ENCODE peak calls at places on chromosome 5, in four cellular contexts. Y is stimulated activated CD4-positive, alpha-beta T cell treated with anti-CD3 and anti-CD28 coated beads, Interleukin-15, amount 100 ng/mL, for 24 hours; V is NCI-H774; A is HFFc6. D is an unnamed sample.

GRCh38 chr5:136021016-136021405 is 7.8 kb upstream of the TGFBI start:
- DNase-seq in V (no peak), Y (no peak), A (peak), D (no peak)

GRCh38 chr5:150286820-150287219 is 2.8 kb downstream of the CAMK2A start:
- DNase-seq in A (no peak), V (no peak), Y (no peak), D (no peak)

GRCh38 chr5:137648361-137648760 is 87.5 kb downstream of the KLHL3 start:
- DNase-seq in A (no peak), V (no peak), Y (no peak), D (no peak)

GRCh38 chr5:30808996-30809395 is 384.5 kb upstream of the CDH6 start:
- DNase-seq in A (no peak), V (no peak), Y (no peak), D (no peak)

GRCh38 chr5:55645304-55645703 is 66.8 kb downstream of the SLC38A9 start:
- DNase-seq in V (no peak), Y (no peak), A (peak), D (no peak)

GRCh38 chr5:129857124-129857523 is 47.1 kb upstream of the CHSY3 start:
- DNase-seq in V (no peak), Y (no peak), A (no peak), D (no peak)

GRCh38 chr5:92758552-92758951 is 822.5 kb downstream of the NR2F1-AS1 start:
- DNase-seq in A (peak), Y (no peak), V (no peak), D (no peak)

GRCh38 chr5:150694638-150695037 is 6.2 kb downstream of the RBM22 start:
- DNase-seq in V (no peak), Y (no peak), A (peak), D (peak)

GRCh38 chr5:168865973-168866372 is 286.8 kb upstream of the PANK3 start:
- DNase-seq in V (no peak), A (no peak), Y (no peak), D (no peak)

GRCh38 chr5:129097498-129098296 is 3.1 kb downstream of the ISOC1 start:
- DNase-seq in V (no peak), A (no peak), Y (no peak), D (peak)

GRCh38 chr5:173243808-173244305 is 8.9 kb upstream of the NKX2-5 start:
- DNase-seq in A (no peak), Y (no peak), V (no peak), D (no peak)

GRCh38 chr5:140402258-140403074 is 833 bp downstream of the ANKHD1 start:
- DNase-seq in Y (peak), A (peak), V (no peak), D (peak)

GRCh38 chr5:67395790-67396418 is 199.3 kb upstream of the CD180 start:
- DNase-seq in A (no peak), Y (no peak), V (no peak), D (no peak)

GRCh38 chr5:41637424-41637823 is 127.0 kb upstream of the PLCXD3 start:
- DNase-seq in V (no peak), Y (no peak), A (no peak), D (no peak)

GRCh38 chr5:39395521-39395920 is 29.3 kb downstream of the DAB2 start:
- DNase-seq in V (no peak), A (no peak), Y (no peak), D (no peak)

GRCh38 chr5:115396698-115397097 is 100.2 kb upstream of the CCDC112 start:
- DNase-seq in V (no peak), Y (no peak), A (peak), D (no peak)

GRCh38 chr5:139745800-139746690 is 49.6 kb upstream of the PSD2 start:
- DNase-seq in A (peak), V (no peak), Y (peak), D (peak)

GRCh38 chr5:89498699-89499098 is 615.7 kb upstream of the MEF2C start:
- DNase-seq in A (no peak), Y (no peak), V (no peak), D (no peak)

GRCh38 chr5:180696116-180696515 is 43.7 kb downstream of the OR2Y1 start:
- DNase-seq in Y (no peak), A (no peak), V (no peak), D (no peak)

GRCh38 chr5:148794275-148794674 is 32.1 kb upstream of the ADRB2 start:
- DNase-seq in V (no peak), A (peak), Y (no peak), D (no peak)

GRCh38 chr5:132093310-132093709 is 19.7 kb downstream of the CSF2 start:
- DNase-seq in Y (no peak), A (no peak), V (no peak), D (no peak)

GRCh38 chr5:139342423-139342723 is 719 bp downstream of the PAIP2 start:
- DNase-seq in A (no peak), Y (peak), V (no peak), D (no peak)

GRCh38 chr5:126448720-126449119 is 25.5 kb downstream of the GRAMD2B start:
- DNase-seq in Y (no peak), A (no peak), V (no peak), D (no peak)

GRCh38 chr5:81554647-81555046 is 160.7 kb upstream of the ACOT12 start:
- DNase-seq in A (no peak), Y (no peak), V (no peak), D (no peak)

GRCh38 chr5:110031402-110032140 is 341.8 kb downstream of the MAN2A1 start:
- DNase-seq in Y (no peak), A (no peak), V (no peak), D (no peak)

GRCh38 chr5:138641547-138642298 is 66.5 kb upstream of the HSPA9 start:
- DNase-seq in V (peak), Y (peak), A (peak), D (peak)

GRCh38 chr5:151717390-151717789 is 30.7 kb upstream of the SPARC start:
- DNase-seq in A (no peak), V (no peak), Y (no peak), D (no peak)

GRCh38 chr5:124963236-124963929 is 216.9 kb upstream of the ZNF608 start:
- DNase-seq in Y (no peak), A (peak), V (no peak), D (no peak)

GRCh38 chr5:171697591-171698102 is 88.0 kb upstream of the SMIM23 start:
- DNase-seq in Y (no peak), A (no peak), V (no peak), D (no peak)

GRCh38 chr5:133075572-133076536 is 24.0 kb downstream of the HSPA4 start:
- DNase-seq in V (no peak), A (peak), Y (no peak), D (no peak)

GRCh38 chr5:54959673-54960418 is 25.5 kb downstream of the ESM1 start:
- DNase-seq in A (no peak), Y (peak), V (no peak), D (no peak)

GRCh38 chr5:131406076-131406475 is 142.2 kb downstream of the CDC42SE2 start:
- DNase-seq in Y (no peak), A (no peak), V (no peak), D (no peak)

GRCh38 chr5:11904270-11904906 is at the start of gene CTNND2:
- DNase-seq in A (no peak), Y (peak), V (no peak), D (no peak)

D was measured in adrenal gland.